ENCODE peak calls at places on chromosomes 16 and 17, in seven cellular contexts. M, G, H, F, U, Y and D are unnamed samples.

GRCh38 chr16:53913920-53914319 is 210.0 kb downstream of the FTO start:
- DNase-seq in M (no peak), H (no peak), F (no peak), G (no peak), Y (no peak), U (no peak), D (no peak)

GRCh38 chr17:75827291-75828050 is 16.7 kb downstream of the UNC13D start:
- DNase-seq in F (peak), Y (no peak), U (peak), G (peak), H (peak), M (peak), D (no peak)

GRCh38 chr17:73393381-73393780 is 81.6 kb upstream of the CDC42EP4 start:
- DNase-seq in Y (no peak), M (no peak), F (no peak), H (no peak), G (no peak), U (no peak), D (no peak)

GRCh38 chr17:74243013-74243755 is 29.8 kb downstream of the TTYH2 start:
- DNase-seq in G (peak), H (no peak), M (no peak), U (no peak), F (no peak), Y (no peak), D (no peak)

GRCh38 chr17:41178341-41178740 is 320 bp upstream of the KRTAP4-2 start:
- DNase-seq in Y (peak), H (no peak), G (no peak), U (peak), M (no peak), F (no peak), D (no peak)

GRCh38 chr16:1534021-1535020 is 855 bp downstream of the TMEM204 start:
- DNase-seq in Y (no peak), F (no peak), M (no peak), G (no peak), U (no peak), H (no peak), D (no peak)

GRCh38 chr17:33811006-33811760 is 443.9 kb upstream of the CCL2 start:
- DNase-seq in H (no peak), Y (no peak), G (no peak), F (no peak), M (no peak), U (peak), D (no peak)

GRCh38 chr16:30894540-30895368 is 877 bp upstream of the BCL7C start:
- DNase-seq in H (no peak), Y (no peak), U (no peak), F (no peak), M (no peak), G (no peak), D (no peak)

GRCh38 chr17:1755993-1756306 is 5.9 kb upstream of the SERPINF1 start:
- DNase-seq in H (no peak), Y (no peak), U (no peak), M (no peak), G (no peak), F (no peak), D (no peak)

GRCh38 chr17:45127583-45128300 is 4.6 kb downstream of the PLCD3 start:
- DNase-seq in U (no peak), G (no peak), Y (peak), F (no peak), H (peak), M (no peak), D (no peak)

GRCh38 chr16:3945751-3946603 is 65.5 kb upstream of the CREBBP start:
- DNase-seq in Y (peak), G (peak), F (no peak), M (peak), H (no peak), U (peak), D (peak)

GRCh38 chr17:38572665-38573365 is 32.9 kb downstream of the SRCIN1 start:
- DNase-seq in Y (no peak), U (peak), H (no peak), M (no peak), F (no peak), G (no peak), D (no peak)

GRCh38 chr16:30700971-30701370 is 2.0 kb downstream of the SRCAP start:
- DNase-seq in F (no peak), H (no peak), U (no peak), M (no peak), Y (no peak), G (no peak), D (no peak)

GRCh38 chr16:84751241-84751640 is 51.4 kb downstream of the USP10 start:
- DNase-seq in M (no peak), H (no peak), Y (no peak), F (no peak), U (no peak), G (no peak), D (no peak)

GRCh38 chr16:11836653-11837244 is 14.6 kb downstream of the RSL1D1 start:
- DNase-seq in H (no peak), G (peak), U (peak), M (peak), F (no peak), Y (peak), D (peak)

GRCh38 chr17:28796062-28796461 is 46.5 kb downstream of the FAM222B start:
- DNase-seq in F (no peak), M (no peak), U (no peak), G (no peak), Y (no peak), H (no peak), D (no peak)